ENCODE peak calls at places on chromosomes 2 and 18, in eight cellular contexts. One of them, this sample, is unnamed.

GRCh38 chr2:118502106-118502505 is 345.3 kb downstream of the EN1 start:
- DNase-seq in tibial artery: no peak
- DNase-seq in endothelial cell of umbilical vein: no peak
- DNase-seq in heart right ventricle: no peak
- DNase-seq in NT2/D1: no peak
- DNase-seq in neural progenitor cell: no peak
- DNase-seq in cardiac fibroblast: no peak
- DNase-seq in HFF-Myc: no peak
- DNase-seq in this sample: no peak

GRCh38 chr2:28752608-28752984 is 966 bp downstream of the PPP1CB start:
- DNase-seq in heart right ventricle: no peak
- DNase-seq in NT2/D1: no peak
- DNase-seq in endothelial cell of umbilical vein: peak
- DNase-seq in neural progenitor cell: no peak
- DNase-seq in HFF-Myc: no peak
- DNase-seq in tibial artery: no peak
- DNase-seq in cardiac fibroblast: no peak
- DNase-seq in this sample: no peak

GRCh38 chr2:222655406-222655747 is 515 bp downstream of the FARSB start:
- DNase-seq in NT2/D1: no peak
- DNase-seq in HFF-Myc: no peak
- DNase-seq in heart right ventricle: no peak
- DNase-seq in tibial artery: no peak
- DNase-seq in endothelial cell of umbilical vein: no peak
- DNase-seq in cardiac fibroblast: peak
- DNase-seq in neural progenitor cell: peak
- DNase-seq in this sample: peak

GRCh38 chr18:2223859-2224258 is 347.4 kb downstream of the METTL4 start:
- DNase-seq in cardiac fibroblast: peak
- DNase-seq in endothelial cell of umbilical vein: peak
- DNase-seq in neural progenitor cell: peak
- DNase-seq in tibial artery: no peak
- DNase-seq in heart right ventricle: peak
- DNase-seq in NT2/D1: no peak
- DNase-seq in HFF-Myc: peak
- DNase-seq in this sample: peak

GRCh38 chr2:101087638-101088037 is 63.5 kb downstream of the TBC1D8 start:
- DNase-seq in heart right ventricle: no peak
- DNase-seq in NT2/D1: no peak
- DNase-seq in HFF-Myc: no peak
- DNase-seq in neural progenitor cell: no peak
- DNase-seq in tibial artery: no peak
- DNase-seq in endothelial cell of umbilical vein: no peak
- DNase-seq in cardiac fibroblast: peak
- DNase-seq in this sample: no peak

GRCh38 chr18:73891572-73892421 is 255.8 kb downstream of the FBXO15 start:
- DNase-seq in heart right ventricle: no peak
- DNase-seq in neural progenitor cell: peak
- DNase-seq in HFF-Myc: no peak
- DNase-seq in NT2/D1: peak
- DNase-seq in endothelial cell of umbilical vein: no peak
- DNase-seq in cardiac fibroblast: no peak
- DNase-seq in tibial artery: no peak
- DNase-seq in this sample: no peak

GRCh38 chr18:51724790-51725721 is 527.6 kb upstream of the MEX3C start:
- DNase-seq in cardiac fibroblast: peak
- DNase-seq in neural progenitor cell: no peak
- DNase-seq in NT2/D1: no peak
- DNase-seq in heart right ventricle: no peak
- DNase-seq in endothelial cell of umbilical vein: no peak
- DNase-seq in tibial artery: no peak
- DNase-seq in HFF-Myc: no peak
- DNase-seq in this sample: no peak

GRCh38 chr2:145431181-145431951 is 911.4 kb upstream of the ZEB2 start:
- DNase-seq in endothelial cell of umbilical vein: no peak
- DNase-seq in neural progenitor cell: peak
- DNase-seq in tibial artery: no peak
- DNase-seq in HFF-Myc: no peak
- DNase-seq in heart right ventricle: no peak
- DNase-seq in NT2/D1: peak
- DNase-seq in cardiac fibroblast: peak
- DNase-seq in this sample: no peak

GRCh38 chr2:17976871-17977746 is 98.6 kb downstream of the KCNS3 start:
- DNase-seq in endothelial cell of umbilical vein: no peak
- DNase-seq in HFF-Myc: peak
- DNase-seq in neural progenitor cell: no peak
- DNase-seq in NT2/D1: no peak
- DNase-seq in cardiac fibroblast: peak
- DNase-seq in tibial artery: peak
- DNase-seq in heart right ventricle: peak
- DNase-seq in this sample: peak

GRCh38 chr2:118224144-118224887 is 136.0 kb downstream of the INSIG2 start:
- DNase-seq in cardiac fibroblast: peak
- DNase-seq in heart right ventricle: no peak
- DNase-seq in endothelial cell of umbilical vein: no peak
- DNase-seq in tibial artery: no peak
- DNase-seq in neural progenitor cell: peak
- DNase-seq in HFF-Myc: no peak
- DNase-seq in NT2/D1: peak
- DNase-seq in this sample: no peak

GRCh38 chr2:113083311-113083710 is 15.5 kb downstream of the IL1F10 start:
- DNase-seq in tibial artery: no peak
- DNase-seq in neural progenitor cell: no peak
- DNase-seq in endothelial cell of umbilical vein: no peak
- DNase-seq in cardiac fibroblast: no peak
- DNase-seq in HFF-Myc: no peak
- DNase-seq in NT2/D1: no peak
- DNase-seq in heart right ventricle: no peak
- DNase-seq in this sample: no peak

GRCh38 chr2:101306410-101306809 is 2.1 kb downstream of the RNF149 start:
- DNase-seq in endothelial cell of umbilical vein: no peak
- DNase-seq in HFF-Myc: no peak
- DNase-seq in heart right ventricle: no peak
- DNase-seq in tibial artery: no peak
- DNase-seq in NT2/D1: no peak
- DNase-seq in neural progenitor cell: no peak
- DNase-seq in cardiac fibroblast: no peak
- DNase-seq in this sample: peak

GRCh38 chr2:12036640-12036983 is 290.2 kb downstream of the LPIN1 start:
- DNase-seq in cardiac fibroblast: no peak
- DNase-seq in NT2/D1: no peak
- DNase-seq in tibial artery: no peak
- DNase-seq in endothelial cell of umbilical vein: no peak
- DNase-seq in heart right ventricle: no peak
- DNase-seq in neural progenitor cell: no peak
- DNase-seq in HFF-Myc: no peak
- DNase-seq in this sample: no peak

GRCh38 chr2:190679391-190679790 is 30.5 kb downstream of the NAB1 start:
- DNase-seq in NT2/D1: no peak
- DNase-seq in endothelial cell of umbilical vein: no peak
- DNase-seq in neural progenitor cell: no peak
- DNase-seq in cardiac fibroblast: no peak
- DNase-seq in heart right ventricle: no peak
- DNase-seq in tibial artery: no peak
- DNase-seq in HFF-Myc: no peak
- DNase-seq in this sample: no peak

GRCh38 chr2:190674966-190675650 is 26.2 kb downstream of the NAB1 start:
- DNase-seq in neural progenitor cell: no peak
- DNase-seq in cardiac fibroblast: no peak
- DNase-seq in endothelial cell of umbilical vein: no peak
- DNase-seq in HFF-Myc: no peak
- DNase-seq in tibial artery: no peak
- DNase-seq in NT2/D1: no peak
- DNase-seq in heart right ventricle: no peak
- DNase-seq in this sample: no peak

GRCh38 chr2:190679813-190680591 is 31.1 kb downstream of the NAB1 start:
- DNase-seq in tibial artery: peak
- DNase-seq in NT2/D1: peak
- DNase-seq in cardiac fibroblast: peak
- DNase-seq in heart right ventricle: no peak
- DNase-seq in HFF-Myc: no peak
- DNase-seq in endothelial cell of umbilical vein: no peak
- DNase-seq in neural progenitor cell: peak
- DNase-seq in this sample: peak

GRCh38 chr2:190677255-190677654 is 28.4 kb downstream of the NAB1 start:
- DNase-seq in neural progenitor cell: no peak
- DNase-seq in NT2/D1: no peak
- DNase-seq in heart right ventricle: no peak
- DNase-seq in cardiac fibroblast: peak
- DNase-seq in tibial artery: no peak
- DNase-seq in HFF-Myc: no peak
- DNase-seq in endothelial cell of umbilical vein: no peak
- DNase-seq in this sample: no peak

DNA sequence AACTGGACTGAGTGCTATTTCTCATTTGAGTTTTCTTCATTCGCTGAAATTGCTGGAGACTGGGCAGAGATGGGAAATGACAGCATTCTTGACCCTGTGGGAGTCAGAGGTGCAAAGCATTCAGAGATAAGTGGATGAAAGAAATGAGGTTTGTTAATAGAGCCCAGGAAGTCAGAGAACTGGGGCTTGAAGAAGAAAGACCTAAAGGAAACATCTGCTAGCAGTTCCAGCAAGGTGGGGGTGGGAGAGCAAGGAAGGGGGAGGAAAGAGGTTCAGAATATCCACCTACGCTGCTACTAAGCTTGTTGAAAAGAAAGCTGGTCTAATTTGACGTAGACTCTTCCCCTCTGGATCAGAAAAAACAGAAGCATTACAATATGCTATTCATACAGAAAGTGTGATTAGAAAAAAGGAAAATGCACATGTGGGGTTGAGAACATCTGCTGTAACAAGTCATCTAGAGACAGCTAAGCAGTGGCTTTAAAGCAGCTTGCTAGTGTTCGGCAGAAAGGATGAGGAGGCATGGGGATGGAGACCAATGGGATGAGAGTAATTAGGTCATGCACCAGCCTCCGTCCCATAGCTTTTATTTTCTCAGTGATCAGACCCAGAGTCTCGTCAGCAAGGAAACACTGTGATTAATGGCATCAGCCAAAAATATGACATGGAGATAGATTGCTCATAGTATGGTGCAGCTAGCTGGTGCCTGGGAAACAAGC is 29.7 kb downstream of the NAB1 start:
- DNase-seq in cardiac fibroblast: peak
- DNase-seq in tibial artery: no peak
- DNase-seq in heart right ventricle: no peak
- DNase-seq in HFF-Myc: no peak
- DNase-seq in neural progenitor cell: no peak
- DNase-seq in NT2/D1: no peak
- DNase-seq in endothelial cell of umbilical vein: peak
- DNase-seq in this sample: no peak
- H3K4me3 ChIP-seq in cardiac fibroblast: no peak
- H3K4me3 ChIP-seq in tibial artery: no peak
- H3K4me3 ChIP-seq in heart right ventricle: no peak
- H3K4me3 ChIP-seq in HFF-Myc: no peak
- H3K4me3 ChIP-seq in neural progenitor cell: no peak
- H3K4me3 ChIP-seq in NT2/D1: no peak
- H3K4me3 ChIP-seq in endothelial cell of umbilical vein: peak
- H3K4me3 ChIP-seq in this sample: no peak

DNA sequence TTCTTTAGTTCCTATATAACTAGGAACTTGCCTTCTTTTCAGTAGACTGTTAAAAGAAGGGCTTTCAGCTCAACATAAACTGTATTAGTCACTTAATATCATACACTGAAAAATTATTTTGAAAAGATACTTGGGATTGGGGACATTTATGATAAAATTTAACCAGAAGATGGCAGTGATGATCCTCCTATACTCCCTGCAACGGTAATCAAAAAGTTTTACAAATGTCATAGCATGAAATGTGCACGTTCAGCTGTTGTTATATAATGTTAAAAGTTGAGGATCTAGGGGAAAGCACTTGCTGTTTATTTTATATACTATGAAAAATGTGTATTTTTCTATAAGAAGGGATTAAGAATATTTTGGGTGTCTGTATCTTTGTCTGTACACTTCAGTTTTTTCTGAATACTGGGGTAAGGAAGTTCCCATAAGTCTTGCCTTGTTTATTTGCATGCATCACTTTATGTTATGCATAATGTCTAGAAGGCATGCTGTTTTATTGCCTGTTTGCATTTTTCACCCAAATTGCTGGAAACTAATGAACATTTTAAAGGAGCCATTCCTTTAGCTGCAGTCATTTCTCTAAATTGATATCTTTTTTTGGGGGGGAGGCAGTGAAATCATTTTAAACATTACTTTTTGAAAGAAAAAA is 19.0 kb downstream of the DYNC1I2 start:
- DNase-seq in neural progenitor cell: peak
- DNase-seq in cardiac fibroblast: peak
- DNase-seq in endothelial cell of umbilical vein: peak
- DNase-seq in HFF-Myc: peak
- DNase-seq in NT2/D1: no peak
- DNase-seq in heart right ventricle: no peak
- DNase-seq in tibial artery: no peak
- DNase-seq in this sample: peak
- H3K4me3 ChIP-seq in neural progenitor cell: no peak
- H3K4me3 ChIP-seq in cardiac fibroblast: no peak
- H3K4me3 ChIP-seq in endothelial cell of umbilical vein: no peak
- H3K4me3 ChIP-seq in HFF-Myc: no peak
- H3K4me3 ChIP-seq in NT2/D1: no peak
- H3K4me3 ChIP-seq in heart right ventricle: no peak
- H3K4me3 ChIP-seq in tibial artery: no peak
- H3K4me3 ChIP-seq in this sample: no peak

GRCh38 chr2:23366720-23367119 is 18.3 kb upstream of the KLHL29 start:
- DNase-seq in tibial artery: no peak
- DNase-seq in NT2/D1: no peak
- DNase-seq in cardiac fibroblast: peak
- DNase-seq in HFF-Myc: no peak
- DNase-seq in heart right ventricle: no peak
- DNase-seq in neural progenitor cell: no peak
- DNase-seq in endothelial cell of umbilical vein: no peak
- DNase-seq in this sample: no peak
- H3K4me3 ChIP-seq in tibial artery: no peak
- H3K4me3 ChIP-seq in NT2/D1: no peak
- H3K4me3 ChIP-seq in cardiac fibroblast: no peak
- H3K4me3 ChIP-seq in HFF-Myc: no peak
- H3K4me3 ChIP-seq in heart right ventricle: no peak
- H3K4me3 ChIP-seq in neural progenitor cell: no peak
- H3K4me3 ChIP-seq in endothelial cell of umbilical vein: no peak
- H3K4me3 ChIP-seq in this sample: no peak

DNA sequence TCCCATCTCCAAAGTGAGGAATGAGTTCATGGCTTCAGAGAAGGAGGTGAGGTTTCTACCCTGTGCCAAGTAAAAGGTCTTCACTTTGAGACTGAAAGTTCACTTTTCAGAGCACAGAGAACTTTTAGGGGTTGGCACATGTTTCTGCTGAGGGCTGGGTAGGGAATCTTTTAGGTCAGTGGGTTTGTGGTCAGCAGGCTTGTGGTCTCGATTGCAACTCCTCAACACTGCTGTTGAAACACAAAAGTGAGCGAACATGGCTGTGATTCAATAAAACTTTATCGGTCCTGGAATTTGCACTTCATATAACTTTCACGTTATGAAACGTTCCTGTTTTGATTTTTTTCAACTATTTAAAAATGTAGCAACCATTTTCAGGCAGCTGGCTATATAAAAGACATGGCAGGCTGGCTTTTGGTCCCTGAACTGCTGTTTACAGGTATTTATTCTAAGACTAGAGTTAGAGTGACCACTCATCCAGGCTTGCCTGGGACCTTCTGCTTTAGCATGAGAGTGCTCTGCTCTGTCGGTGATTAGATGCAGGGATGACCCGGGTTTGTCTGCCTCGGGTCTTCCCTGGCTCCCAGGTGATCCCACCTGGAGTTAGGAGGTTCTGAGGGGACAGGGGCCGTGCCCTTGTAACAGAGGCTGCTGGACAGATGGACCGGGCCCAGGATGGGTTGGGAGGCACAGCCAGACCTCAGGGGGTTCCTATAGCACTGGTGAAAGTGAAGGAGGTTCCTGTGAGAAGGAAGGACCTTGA is 62.7 kb upstream of the TAF1B start:
- DNase-seq in cardiac fibroblast: no peak
- DNase-seq in heart right ventricle: no peak
- DNase-seq in NT2/D1: no peak
- DNase-seq in HFF-Myc: no peak
- DNase-seq in neural progenitor cell: no peak
- DNase-seq in endothelial cell of umbilical vein: no peak
- DNase-seq in tibial artery: peak
- DNase-seq in this sample: no peak
- H3K4me3 ChIP-seq in cardiac fibroblast: no peak
- H3K4me3 ChIP-seq in heart right ventricle: no peak
- H3K4me3 ChIP-seq in NT2/D1: no peak
- H3K4me3 ChIP-seq in HFF-Myc: no peak
- H3K4me3 ChIP-seq in neural progenitor cell: no peak
- H3K4me3 ChIP-seq in endothelial cell of umbilical vein: no peak
- H3K4me3 ChIP-seq in tibial artery: no peak
- H3K4me3 ChIP-seq in this sample: no peak

This sample was measured in foreskin fibroblast.